ENCODE peak calls at places on chromosomes 5 and 9, in four cellular contexts. X, Z, A and B are unnamed samples.

GRCh38 chr9:88949425-88949824 is 41.8 kb upstream of the S1PR3 start:
- DNase-seq in X (no peak), Z (no peak), A (no peak), B (no peak)

GRCh38 chr5:150352531-150353394 is 4.7 kb upstream of the TCOF1 start:
- DNase-seq in X (no peak), Z (peak), A (no peak), B (no peak)

GRCh38 chr5:96816430-96816939 is 8.7 kb upstream of the ERAP1 start:
- DNase-seq in X (no peak), Z (no peak), A (peak), B (peak)

GRCh38 chr9:5593904-5594303 is 35.0 kb upstream of the RIC1 start:
- DNase-seq in X (no peak), Z (no peak), A (no peak), B (no peak)

GRCh38 chr9:76571288-76572204 is 112.6 kb downstream of the GCNT1 start:
- DNase-seq in X (no peak), Z (no peak), A (no peak), B (peak)

GRCh38 chr5:74056789-74057164 is 430.8 kb downstream of the ARHGEF28 start:
- DNase-seq in X (no peak), Z (peak), A (no peak), B (no peak)

GRCh38 chr9:83563360-83563759 is 25.2 kb upstream of the FRMD3 start:
- DNase-seq in X (no peak), Z (no peak), A (no peak), B (no peak)

GRCh38 chr9:7108956-7109355 is 351.2 kb downstream of the KDM4C start:
- DNase-seq in X (no peak), Z (no peak), A (no peak), B (no peak)

GRCh38 chr5:86979801-86980510 is 287.7 kb upstream of the RASA1 start:
- DNase-seq in X (no peak), Z (no peak), A (no peak), B (no peak)

GRCh38 chr5:96066386-96066719 is 104.7 kb upstream of the ELL2 start:
- DNase-seq in X (no peak), Z (no peak), A (no peak), B (no peak)

GRCh38 chr5:33975846-33976245 is 8.6 kb downstream of the SLC45A2 start:
- DNase-seq in X (no peak), Z (no peak), A (no peak), B (no peak)

GRCh38 chr5:54736003-54736797 is 218.6 kb downstream of the SNX18 start:
- DNase-seq in X (no peak), Z (no peak), A (no peak), B (no peak)

GRCh38 chr9:137226338-137227056 is 805 bp upstream of the RNF224 start:
- DNase-seq in X (no peak), Z (no peak), A (no peak), B (no peak)

GRCh38 chr9:84435902-84436301 is 95.3 kb upstream of the SLC28A3 start:
- DNase-seq in X (no peak), Z (no peak), A (no peak), B (no peak)

GRCh38 chr5:14714706-14715105 is 50.2 kb downstream of the OTULIN start:
- DNase-seq in X (no peak), Z (no peak), A (no peak), B (no peak)

GRCh38 chr9:122087406-122088200 is 5.5 kb downstream of the TTLL11 start:
- DNase-seq in X (peak), Z (no peak), A (no peak), B (no peak)

GRCh38 chr9:137759649-137760321 is 117.8 kb upstream of the CACNA1B start:
- DNase-seq in X (no peak), Z (no peak), A (no peak), B (no peak)

GRCh38 chr5:109482748-109483147 is 73.0 kb upstream of the PJA2 start:
- DNase-seq in X (no peak), Z (no peak), A (no peak), B (no peak)

GRCh38 chr9:115730845-115731244 is 422.7 kb upstream of the PAPPA start:
- DNase-seq in X (no peak), Z (no peak), A (no peak), B (no peak)

GRCh38 chr5:87243161-87243877 is 24.4 kb upstream of the RASA1 start:
- DNase-seq in X (no peak), Z (no peak), A (no peak), B (no peak)

GRCh38 chr9:19788614-19789271 is at the start of gene SLC24A2:
- DNase-seq in X (no peak), Z (no peak), A (no peak), B (no peak)

GRCh38 chr5:42952575-42952974 is 87.5 kb downstream of the ANXA2R start:
- DNase-seq in X (no peak), Z (no peak), A (no peak), B (no peak)

GRCh38 chr9:113580041-113580953 is 116.8 kb downstream of the RGS3 start:
- DNase-seq in X (peak), Z (peak), A (peak), B (peak)

GRCh38 chr5:98085593-98085992 is 687.9 kb upstream of the RGMB start:
- DNase-seq in X (no peak), Z (no peak), A (no peak), B (no peak)

GRCh38 chr9:130845901-130846381 is 10.9 kb downstream of the ABL1 start:
- DNase-seq in X (peak), Z (no peak), A (no peak), B (no peak)

GRCh38 chr9:84239341-84239740 is 101.2 kb downstream of the SLC28A3 start:
- DNase-seq in X (no peak), Z (no peak), A (no peak), B (no peak)

GRCh38 chr5:139666551-139666950 is 18.4 kb downstream of the CXXC5 start:
- DNase-seq in X (no peak), Z (no peak), A (no peak), B (no peak)

GRCh38 chr9:126927419-126927818 is 12.8 kb downstream of the RALGPS1 start:
- DNase-seq in X (peak), Z (no peak), A (no peak), B (no peak)

GRCh38 chr5:167608708-167609272 is 682.7 kb upstream of the WWC1 start:
- DNase-seq in X (no peak), Z (no peak), A (no peak), B (no peak)

GRCh38 chr9:79962836-79963235 is 391.1 kb downstream of the TLE4 start:
- DNase-seq in X (no peak), Z (no peak), A (no peak), B (no peak)
- TF ChIP-seq CTCF in X (no peak), Z (no peak), A (no peak), B (no peak)

GRCh38 chr5:92070786-92071185 is 687.7 kb upstream of the ARRDC3 start:
- DNase-seq in X (no peak), Z (no peak), A (no peak), B (no peak)
- TF ChIP-seq CTCF in X (no peak), Z (no peak), A (no peak), B (no peak)

GRCh38 chr5:121526908-121527307 is 324.8 kb upstream of the FTMT start:
- DNase-seq in X (no peak), Z (no peak), A (no peak), B (no peak)

GRCh38 chr5:121525731-121526130 is 326.0 kb upstream of the FTMT start:
- DNase-seq in X (no peak), Z (no peak), A (no peak), B (no peak)
- TF ChIP-seq CTCF in X (no peak), Z (no peak), A (no peak), B (no peak)

DNA sequence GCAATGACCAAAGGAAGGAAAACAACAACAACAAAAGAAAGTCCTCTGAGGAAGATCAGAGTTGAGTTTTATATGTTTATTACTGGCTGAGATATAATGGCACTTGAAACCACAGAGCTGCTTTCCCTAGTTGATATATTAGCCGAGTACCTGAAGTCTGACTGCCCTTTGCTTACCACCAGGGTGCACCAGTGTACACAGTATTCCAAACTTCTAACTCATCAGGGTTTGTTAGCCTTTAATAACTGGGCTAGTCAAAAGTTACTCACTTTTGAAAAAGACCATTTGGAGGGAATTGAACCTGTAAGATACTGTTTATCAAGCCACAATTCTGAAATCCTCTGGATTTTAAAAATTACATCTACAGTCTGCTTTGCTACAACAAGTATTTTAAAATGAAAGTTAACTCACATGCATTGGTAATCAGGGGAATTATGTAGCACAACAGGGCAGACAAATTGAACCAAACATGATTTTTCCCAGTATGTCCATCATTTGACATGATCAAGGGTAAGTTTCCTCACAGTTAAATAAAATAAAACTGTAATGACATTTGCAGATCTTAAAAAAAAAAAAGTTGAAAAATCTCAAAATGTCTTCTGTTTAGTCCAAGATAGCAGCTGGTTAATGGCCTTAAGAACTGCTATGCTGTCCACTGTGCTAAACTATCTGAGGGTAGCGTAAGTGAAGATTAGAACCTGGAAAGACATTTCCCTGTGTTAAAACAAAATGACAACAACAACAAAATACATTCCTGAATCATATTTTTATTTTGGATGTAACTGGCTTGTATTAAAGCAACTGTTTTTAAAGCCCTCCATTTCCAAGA is 57.3 kb upstream of the C6 start:
- DNase-seq in X (peak), Z (peak), A (no peak), B (peak)
- TF ChIP-seq CTCF in X (peak), Z (peak), A (no peak), B (peak)

GRCh38 chr9:99907208-99907532 is 716 bp downstream of the STX17 start:
- DNase-seq in X (no peak), Z (no peak), A (no peak), B (no peak)

GRCh38 chr9:99905833-99906402 is 536 bp upstream of the STX17 start:
- DNase-seq in X (no peak), Z (peak), A (no peak), B (no peak)

GRCh38 chr9:99906403-99907207 is at the start of gene STX17:
- DNase-seq in X (peak), Z (peak), A (peak), B (peak)

DNA sequence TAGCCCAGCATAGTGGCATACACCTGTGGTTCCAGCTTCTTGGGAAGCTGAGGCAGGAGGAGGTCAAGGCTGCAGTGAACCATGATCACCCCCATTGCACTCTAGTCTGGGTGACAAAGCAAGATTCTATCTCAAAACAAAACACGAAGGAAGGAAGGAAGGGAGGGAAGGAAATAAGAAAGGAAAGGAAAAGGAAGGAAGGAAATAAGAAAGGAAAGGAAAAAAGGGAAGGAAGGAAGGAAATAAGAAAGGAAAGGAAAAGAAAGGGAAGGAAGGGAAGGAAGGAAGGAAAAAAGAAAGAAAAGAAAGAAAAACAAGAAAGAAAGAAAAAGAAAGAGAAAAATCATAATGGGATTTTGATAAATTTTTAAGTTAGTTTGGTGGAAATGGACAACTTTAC is 3.1 kb upstream of the STX17 start:
- DNase-seq in X (no peak), Z (no peak), A (no peak), B (no peak)
- TF ChIP-seq CTCF in X (no peak), Z (no peak), A (no peak), B (no peak)

DNA sequence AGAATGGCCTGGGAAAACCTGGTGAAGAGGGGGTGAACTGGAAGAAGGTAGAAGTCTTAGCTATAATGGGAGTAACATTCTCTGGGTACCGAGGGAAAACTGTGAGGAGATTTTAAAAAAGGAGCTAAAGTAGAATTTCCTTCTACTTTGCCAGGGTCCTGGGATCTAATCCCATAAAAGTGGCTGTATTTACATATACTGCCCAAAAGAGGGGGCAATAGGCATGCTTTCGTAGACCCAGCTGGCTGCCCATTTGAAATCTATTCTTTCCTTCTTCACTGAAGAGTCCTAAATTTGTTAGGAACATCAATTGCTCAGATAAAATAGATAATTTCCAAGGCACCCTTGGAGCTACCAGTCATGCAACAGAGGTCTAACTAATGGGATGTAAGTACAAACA is 159.2 kb downstream of the CDC42SE2 start:
- DNase-seq in X (no peak), Z (no peak), A (no peak), B (no peak)
- TF ChIP-seq CTCF in X (no peak), Z (no peak), A (no peak), B (peak)